ENCODE peak calls at places on chromosomes 6 and 20, in six cellular contexts. Y is effector memory CD4-positive, alpha-beta T cell; U is lower lobe of right lung; D is brain microvascular endothelial cell; E is NCI-H460; I is LNCaP clone FGC. O is an unnamed sample.
A peak's percentile ranks its signal among the peaks of the same experiment; 100 is the strongest.

GRCh38 chr6:24827162-24827561 is 28.4 kb upstream of the ARMH2 start:
- DNase-seq in Y (no peak), U (no peak), D (no peak), E (no peak), I (no peak), O (no peak)

GRCh38 chr6:115551510-115551909 is 509.2 kb downstream of the FRK start:
- DNase-seq in Y (no peak), U (no peak), D (no peak), E (no peak), I (no peak), O (no peak)

GRCh38 chr6:163711615-163712568 is 297.4 kb downstream of the QKI start:
- DNase-seq in Y (no peak), U (peak; percentile 86), D (no peak), E (no peak), I (no peak), O (no peak)

GRCh38 chr6:52990342-52990741 is 4.7 kb downstream of the GSTA4 start:
- DNase-seq in Y (no peak), U (no peak), D (no peak), E (no peak), I (no peak), O (peak; percentile 75)

GRCh38 chr6:151240861-151241642 is 1.3 kb downstream of the AKAP12 start:
- DNase-seq in Y (no peak), U (no peak), D (peak; percentile 64), E (no peak), I (no peak), O (peak; percentile 79)

GRCh38 chr6:22392711-22393110 is 95.9 kb upstream of the PRL start:
- DNase-seq in Y (no peak), U (no peak), D (peak; percentile 21), E (no peak), I (no peak), O (peak; percentile 42)

GRCh38 chr6:48777411-48777810 is 666.4 kb upstream of the PTCHD4 start:
- DNase-seq in Y (no peak), U (no peak), D (no peak), E (no peak), I (no peak), O (peak; percentile 33)

GRCh38 chr6:152669894-152670293 is 27.8 kb upstream of the MYCT1 start:
- DNase-seq in Y (no peak), U (no peak), D (no peak), E (peak; percentile 7), I (no peak), O (peak; percentile 21)

GRCh38 chr6:24060982-24061754 is 64.8 kb upstream of the NRSN1 start:
- DNase-seq in Y (no peak), U (no peak), D (no peak), E (no peak), I (no peak), O (no peak)

GRCh38 chr6:89977808-89978748 is 83.8 kb downstream of the GJA10 start:
- DNase-seq in Y (no peak), U (no peak), D (peak; percentile 28), E (no peak), I (no peak), O (no peak)

GRCh38 chr20:51500311-51500710 is 42.2 kb downstream of the NFATC2 start:
- DNase-seq in Y (peak; percentile 40), U (no peak), D (no peak), E (no peak), I (no peak), O (peak; percentile 36)

GRCh38 chr20:58690851-58691250 is 1.7 kb upstream of the NPEPL1 start:
- DNase-seq in Y (no peak), U (no peak), D (peak; percentile 19), E (no peak), I (no peak), O (no peak)

GRCh38 chr6:11869656-11870340 is 91.2 kb upstream of the ADTRP start:
- DNase-seq in Y (no peak), U (no peak), D (no peak), E (no peak), I (no peak), O (peak; percentile 92)

GRCh38 chr6:102742033-102742432 is 1348.5 kb downstream of the GRIK2 start:
- DNase-seq in Y (no peak), U (no peak), D (no peak), E (no peak), I (peak; percentile 63), O (peak; percentile 15)

GRCh38 chr6:110140650-110141049 is 38.8 kb downstream of the WASF1 start:
- DNase-seq in Y (no peak), U (no peak), D (peak; percentile 51), E (peak; percentile 55), I (no peak), O (peak; percentile 18)

GRCh38 chr6:31952140-31952805 is 6.4 kb downstream of the CFB start:
- DNase-seq in Y (no peak), U (peak; percentile 81), D (peak; percentile 46), E (peak; percentile 40), I (no peak), O (peak; percentile 74)

GRCh38 chr6:31356216-31356945 is 598 bp downstream of the HLA-B start:
- DNase-seq in Y (peak; percentile 29), U (peak; percentile 75), D (no peak), E (no peak), I (no peak), O (peak; percentile 29)

GRCh38 chr6:54846243-54846856 is at the start of gene FAM83B:
- DNase-seq in Y (no peak), U (peak; percentile 56), D (no peak), E (no peak), I (no peak), O (no peak)

O was measured in M059J.